ENCODE peak calls at places on chromosomes 13 and 19, in six cellular contexts. F, X, A, O, C and M are unnamed samples.

GRCh38 chr13:84118845-84119409 is 236.7 kb upstream of the SLITRK1 start:
- DNase-seq in O (no peak), C (no peak), F (no peak), X (no peak), A (no peak), M (no peak)

GRCh38 chr13:30224732-30225131 is 82.6 kb downstream of the KATNAL1 start:
- DNase-seq in F (no peak), O (no peak), A (no peak), X (no peak), C (no peak), M (no peak)

GRCh38 chr13:100987993-100988392 is 313.4 kb upstream of the TMTC4 start:
- DNase-seq in O (no peak), F (no peak), A (no peak), X (no peak), C (no peak), M (no peak)

GRCh38 chr19:49830766-49831165 is 12.7 kb downstream of the MED25 start:
- DNase-seq in X (no peak), F (no peak), C (no peak), O (no peak), A (no peak), M (no peak)

GRCh38 chr13:94345374-94346195 is 133.9 kb downstream of the DCT start:
- DNase-seq in O (no peak), X (no peak), A (no peak), C (no peak), F (no peak), M (no peak)

GRCh38 chr13:52001120-52001731 is 10.0 kb downstream of the ATP7B start:
- DNase-seq in C (no peak), X (no peak), A (no peak), O (no peak), F (no peak), M (no peak)

GRCh38 chr19:34501339-34502320 is 20.1 kb downstream of the WTIP start:
- DNase-seq in A (peak; percentile 93), F (peak; percentile 96), O (no peak), X (peak; percentile 94), C (peak; percentile 95), M (peak; percentile 96)

GRCh38 chr19:13056052-13056660 is 46.5 kb downstream of the LYL1 start:
- DNase-seq in A (no peak), O (no peak), F (no peak), C (peak; percentile 77), X (peak; percentile 61), M (peak; percentile 89)

GRCh38 chr13:68851026-68851425 is 1256.6 kb upstream of the ATXN8OS start:
- DNase-seq in C (no peak), O (no peak), X (no peak), F (no peak), A (no peak), M (no peak)

GRCh38 chr19:2227415-2228156 is 8.5 kb downstream of the PLEKHJ1 start:
- DNase-seq in A (no peak), O (no peak), F (peak; percentile 88), X (peak; percentile 71), C (peak; percentile 87), M (no peak)

GRCh38 chr19:56566904-56567273 is 379 bp upstream of the ZNF470 start:
- DNase-seq in C (peak; percentile 62), F (peak; percentile 84), X (peak; percentile 47), O (no peak), A (peak; percentile 51), M (peak; percentile 71)

GRCh38 chr19:38329651-38330050 is 6.0 kb upstream of the CATSPERG start:
- DNase-seq in A (no peak), X (no peak), O (no peak), F (no peak), C (no peak), M (no peak)

GRCh38 chr19:8449830-8450229 is 5.1 kb downstream of the HNRNPM start:
- DNase-seq in O (no peak), A (no peak), C (no peak), F (no peak), X (no peak), M (peak; percentile 37)

GRCh38 chr19:8451885-8452284 is 7.1 kb downstream of the HNRNPM start:
- DNase-seq in A (no peak), C (no peak), F (no peak), X (no peak), O (no peak), M (peak; percentile 34)

GRCh38 chr19:8453616-8454015 is 8.8 kb downstream of the HNRNPM start:
- DNase-seq in O (no peak), A (no peak), F (no peak), C (no peak), X (no peak), M (peak; percentile 39)

GRCh38 chr19:8452446-8453123 is 7.8 kb downstream of the HNRNPM start:
- DNase-seq in O (no peak), C (no peak), F (no peak), A (no peak), X (no peak), M (peak; percentile 22)

DNA sequence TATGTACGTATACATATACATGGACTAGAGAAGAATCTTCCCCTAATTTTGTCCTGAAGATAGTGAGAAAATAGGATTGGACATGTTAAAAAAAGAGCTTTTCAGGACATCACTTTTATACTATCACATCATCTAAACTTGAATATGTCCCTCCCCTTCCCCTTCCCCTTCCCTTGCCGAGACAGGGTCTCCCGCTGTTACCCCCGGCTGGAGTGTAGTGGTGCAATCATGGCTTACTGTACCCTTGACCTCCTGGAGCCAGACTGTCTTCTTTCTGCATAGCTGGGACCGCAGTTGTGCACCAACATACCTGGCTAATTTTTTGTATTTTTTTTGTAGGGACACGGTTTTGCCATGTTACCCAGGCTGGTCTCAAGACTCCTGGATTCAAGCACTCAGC is 6.6 kb downstream of the HNRNPM start:
- DNase-seq in A (no peak), X (no peak), F (no peak), O (no peak), C (no peak), M (no peak)
- H3K4me1 ChIP-seq in A (peaks cover 5% of the 10 kb centered on the region), X (peaks cover 54% of the 10 kb centered on the region), F (peaks cover 87% of the 10 kb centered on the region), O (peaks cover 39% of the 10 kb centered on the region), C (peaks cover 77% of the 10 kb centered on the region), M (no peaks in the 10 kb centered on the region)

DNA sequence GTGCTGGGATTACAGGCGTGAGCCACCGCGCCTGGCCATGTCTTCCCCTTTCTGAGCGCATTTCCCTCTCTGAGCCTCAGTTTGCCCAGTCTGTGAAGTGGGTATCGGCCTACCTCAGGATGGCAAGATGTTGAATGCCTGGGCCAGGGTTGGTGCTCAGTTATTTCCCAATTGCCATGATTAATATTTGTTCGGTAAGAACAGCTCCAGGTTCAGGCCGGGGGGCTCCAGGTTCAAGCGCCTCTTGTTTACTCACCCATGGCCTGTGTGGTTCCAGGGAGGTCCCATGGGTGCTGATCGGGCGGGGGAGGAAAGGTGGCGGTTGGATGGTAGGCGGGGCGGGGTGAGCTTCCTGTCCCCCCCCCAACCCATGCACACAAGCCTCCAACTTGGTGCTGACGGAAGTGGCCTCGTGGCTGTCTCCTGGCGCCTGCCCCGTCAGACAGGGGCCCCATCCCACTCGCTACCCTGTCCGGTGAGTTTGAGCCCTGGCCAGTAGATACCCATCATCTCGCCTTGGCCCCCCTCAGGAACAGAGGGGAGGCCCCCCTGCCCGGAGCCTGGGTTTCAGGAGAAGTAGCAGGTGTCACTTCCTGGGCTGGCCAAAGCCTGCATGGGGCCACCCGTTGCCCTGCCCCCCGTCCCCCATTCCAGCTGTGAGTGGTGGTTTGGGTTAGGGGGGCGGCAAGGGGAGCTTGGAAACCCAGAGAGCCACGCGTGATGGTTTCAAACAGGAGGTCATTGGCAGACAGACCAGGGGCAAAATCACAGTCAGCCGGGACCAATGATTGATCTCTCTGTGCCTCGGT is at the start of gene FCHO1:
- DNase-seq in C (peak; percentile 95), A (peak; percentile 66), F (peak; percentile 95), O (peak; percentile 65), X (peak; percentile 80), M (peak; percentile 71)
- TF ChIP-seq POLR2A in C (no peak), A (no peak), F (no peak), O (no peak), X (no peak), M (no peak)

GRCh38 chr19:7844405-7844804 is 14.4 kb downstream of the EVI5L start:
- DNase-seq in A (no peak), C (no peak), F (no peak), O (no peak), X (no peak), M (no peak)

GRCh38 chr19:7840629-7841028 is 10.6 kb downstream of the EVI5L start:
- DNase-seq in X (no peak), F (no peak), O (no peak), C (no peak), A (no peak), M (no peak)

GRCh38 chr19:7842661-7843294 is 12.8 kb downstream of the EVI5L start:
- DNase-seq in X (no peak), F (no peak), O (no peak), A (no peak), C (no peak), M (no peak)

GRCh38 chr19:7843521-7843920 is 13.5 kb downstream of the EVI5L start:
- DNase-seq in O (no peak), C (no peak), X (no peak), F (no peak), A (no peak), M (no peak)

DNA sequence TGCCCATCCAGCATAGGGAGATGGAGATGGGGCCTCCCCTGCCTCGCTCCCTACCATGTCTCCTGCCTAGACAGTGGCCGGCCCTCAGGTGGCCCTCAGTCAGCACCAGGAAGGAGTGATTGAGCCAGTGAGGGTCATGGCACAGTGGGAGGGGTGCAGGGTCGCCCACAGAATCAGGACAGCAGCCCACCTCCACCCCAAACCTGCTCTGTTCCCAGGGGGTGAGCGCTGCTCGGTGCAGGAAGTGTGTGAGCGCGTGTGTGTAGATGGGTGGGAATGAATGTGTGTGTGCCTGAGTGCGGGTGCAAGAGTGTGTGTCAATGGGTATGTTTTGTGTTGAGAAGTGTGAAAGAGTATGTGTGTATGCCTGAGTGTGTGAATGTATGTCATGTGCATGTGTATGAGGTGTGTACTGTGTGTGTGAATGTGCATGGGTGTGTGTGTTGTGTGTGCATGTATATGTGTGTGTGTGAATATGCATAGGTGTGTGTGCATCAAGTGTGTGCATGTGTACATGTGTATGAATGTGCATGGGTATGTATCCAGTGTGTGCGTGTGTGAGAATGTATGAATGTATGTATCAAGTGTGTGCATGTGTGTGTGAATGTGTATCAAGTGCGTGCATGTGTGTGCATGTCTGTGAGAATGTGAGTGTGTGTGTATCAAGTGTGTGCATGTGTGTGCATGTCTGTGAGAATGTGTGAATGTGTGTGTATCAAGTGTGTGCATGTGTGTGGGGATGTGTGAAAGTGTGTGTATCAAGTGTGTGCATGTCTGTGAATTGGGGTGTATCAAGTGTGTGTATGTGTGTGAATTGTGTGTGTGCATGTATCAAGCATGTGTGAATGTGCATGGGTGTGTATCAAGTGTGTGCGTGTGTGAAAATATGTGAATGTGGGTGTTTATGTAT is 12.0 kb downstream of the EVI5L start:
- DNase-seq in X (no peak), F (no peak), C (no peak), A (no peak), O (no peak), M (no peak)
- H3K27me3 ChIP-seq in X (no peaks in the 10 kb centered on the region), F (no peaks in the 10 kb centered on the region), C (no peaks in the 10 kb centered on the region), A (no peaks in the 10 kb centered on the region), O (no peaks in the 10 kb centered on the region), M (no peaks in the 10 kb centered on the region)

DNA sequence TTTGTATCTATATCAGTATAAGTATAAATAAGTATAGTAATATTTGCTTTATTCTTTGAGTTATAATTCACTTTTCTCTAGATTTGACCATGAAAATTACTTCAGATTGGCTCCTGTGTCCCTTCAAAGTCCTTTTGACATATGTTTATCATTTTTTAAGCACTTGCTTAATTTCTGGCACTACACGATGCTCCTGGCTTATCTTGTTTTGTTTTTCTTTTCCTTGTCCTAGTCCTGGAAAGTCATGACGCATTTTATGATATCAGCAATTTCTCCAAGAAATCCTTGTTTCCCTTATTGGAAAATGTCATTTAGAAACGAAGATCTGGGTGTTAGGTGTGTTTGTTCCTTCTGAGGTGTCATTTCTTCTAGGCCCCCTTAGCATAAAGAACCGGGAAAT is 226.5 kb downstream of the POU4F1 start:
- DNase-seq in F (no peak), O (no peak), C (no peak), X (no peak), A (no peak), M (no peak)
- H3K4me1 ChIP-seq in F (no peaks in the 10 kb centered on the region), O (no peaks in the 10 kb centered on the region), C (no peaks in the 10 kb centered on the region), X (no peaks in the 10 kb centered on the region), A (no peaks in the 10 kb centered on the region), M (no peaks in the 10 kb centered on the region)

GRCh38 chr19:45886427-45887310 is 728 bp upstream of the IRF2BP1 start:
- DNase-seq in C (peak; percentile 95), F (peak; percentile 95), X (peak; percentile 93), A (peak; percentile 88), O (peak; percentile 63), M (peak; percentile 97)
- TF ChIP-seq POLR2A in C (no peak), F (peak; percentile 48), X (peak; percentile 66), A (peak; percentile 82), O (no peak), M (peak; percentile 48)